ENCODE peak calls at places on chromosomes 6 and 20, in seven cellular contexts. K is A549; R is fibroblast of lung; S is cardiac muscle cell; J is right cardiac atrium; W is MM.1S; E is effector memory CD4-positive, alpha-beta T cell. X is an unnamed sample.

GRCh38 chr6:39973661-39974060 is 39.4 kb upstream of the MOCS1 start:
- DNase-seq in W (no peak), J (no peak), S (no peak), R (no peak), E (no peak), K (no peak), X (no peak)

GRCh38 chr20:50980851-50981713 is 22.5 kb downstream of the MOCS3 start:
- DNase-seq in E (no peak), K (peak; percentile 78), R (peak; percentile 50), S (peak; percentile 86), W (peak; percentile 56), J (peak; percentile 52), X (no peak)

GRCh38 chr6:93059911-93060310 is 359.4 kb downstream of the EPHA7 start:
- DNase-seq in K (no peak), J (no peak), R (no peak), E (no peak), W (no peak), S (peak; percentile 5), X (no peak)

GRCh38 chr6:108295676-108296075 is 822 bp downstream of the AFG1L start:
- DNase-seq in W (no peak), S (no peak), E (no peak), J (no peak), K (no peak), R (no peak), X (no peak)

GRCh38 chr6:155400022-155400965 is 55.3 kb downstream of the NOX3 start:
- DNase-seq in J (no peak), R (peak; percentile 26), S (no peak), W (no peak), E (no peak), K (no peak), X (no peak)

GRCh38 chr6:38935051-38935450 is 113.5 kb upstream of the GLP1R start:
- DNase-seq in E (no peak), W (no peak), S (peak; percentile 53), K (no peak), R (no peak), J (no peak), X (no peak)

GRCh38 chr6:105844275-105844848 is 241.8 kb upstream of the PRDM1 start:
- DNase-seq in W (no peak), S (no peak), R (no peak), E (no peak), K (no peak), J (peak; percentile 58), X (no peak)

GRCh38 chr6:163706688-163707087 is 292.2 kb downstream of the QKI start:
- DNase-seq in R (peak; percentile 18), K (no peak), J (no peak), S (no peak), W (no peak), E (no peak), X (no peak)

GRCh38 chr20:49187330-49188100 is 619 bp downstream of the STAU1 start:
- DNase-seq in R (peak; percentile 8), E (peak; percentile 29), K (no peak), S (peak; percentile 38), W (peak; percentile 21), J (peak; percentile 29), X (no peak)

GRCh38 chr20:53608456-53609413 is 15.1 kb upstream of the ZNF217 start:
- DNase-seq in E (no peak), W (no peak), J (peak; percentile 41), R (no peak), S (no peak), K (no peak), X (no peak)

GRCh38 chr6:22880686-22881433 is 311.5 kb downstream of the HDGFL1 start:
- DNase-seq in E (no peak), J (no peak), R (peak; percentile 99), S (peak; percentile 21), K (peak; percentile 81), W (no peak), X (no peak)

GRCh38 chr20:24418731-24419130 is 50.7 kb upstream of the SYNDIG1 start:
- DNase-seq in E (no peak), K (no peak), S (peak; percentile 51), R (peak; percentile 10), W (no peak), J (no peak), X (no peak)

GRCh38 chr20:36303020-36303595 is 3.0 kb upstream of the DLGAP4 start:
- DNase-seq in J (no peak), R (no peak), W (no peak), K (no peak), E (no peak), S (no peak), X (no peak)

GRCh38 chr6:92541457-92542060 is 877.8 kb downstream of the EPHA7 start:
- DNase-seq in W (no peak), E (no peak), S (no peak), K (no peak), J (no peak), R (peak; percentile 40), X (no peak)

GRCh38 chr6:112013051-112013450 is 40.9 kb upstream of the CCN6 start:
- DNase-seq in R (peak; percentile 44), E (no peak), S (no peak), W (no peak), J (no peak), K (no peak), X (no peak)

GRCh38 chr20:32332614-32333013 is 25.5 kb upstream of the ASXL1 start:
- DNase-seq in J (no peak), E (no peak), K (no peak), W (no peak), R (peak; percentile 82), S (no peak), X (no peak)

GRCh38 chr6:70520575-70520974 is 46.2 kb upstream of the SDHAF4 start:
- DNase-seq in K (peak; percentile 3), S (no peak), J (no peak), E (no peak), R (peak; percentile 7), W (peak; percentile 11), X (no peak)

GRCh38 chr6:169625376-169625775 is 76.5 kb downstream of the WDR27 start:
- DNase-seq in S (no peak), J (no peak), W (no peak), E (no peak), K (no peak), R (no peak), X (no peak)

GRCh38 chr20:49792006-49792405 is 20.6 kb upstream of the SLC9A8 start:
- DNase-seq in W (no peak), K (no peak), E (no peak), S (no peak), J (no peak), R (no peak), X (no peak)

GRCh38 chr20:47576516-47577033 is 74.9 kb downstream of the NCOA3 start:
- DNase-seq in J (peak; percentile 52), W (peak; percentile 71), S (peak; percentile 92), E (no peak), K (peak; percentile 92), R (peak; percentile 93), X (no peak)

GRCh38 chr6:53679446-53679933 is 13.9 kb upstream of the KLHL31 start:
- DNase-seq in E (no peak), K (peak; percentile 60), W (peak; percentile 24), J (no peak), R (peak; percentile 46), S (peak; percentile 49), X (no peak)

GRCh38 chr6:167543602-167544506 is 219.0 kb downstream of the TTLL2 start:
- DNase-seq in E (no peak), W (no peak), K (no peak), R (peak; percentile 20), J (peak; percentile 46), S (no peak), X (no peak)

GRCh38 chr6:99350573-99350972 is 1.1 kb upstream of the FAXC start:
- DNase-seq in S (no peak), R (no peak), J (no peak), W (no peak), K (peak; percentile 6), E (no peak), X (no peak)

GRCh38 chr20:17499041-17499440 is 32.1 kb downstream of the BFSP1 start:
- DNase-seq in S (no peak), E (no peak), J (no peak), W (no peak), R (peak; percentile 28), K (no peak), X (no peak)

GRCh38 chr20:53180928-53181362 is 208.8 kb downstream of the TSHZ2 start:
- DNase-seq in W (no peak), J (no peak), K (no peak), S (no peak), R (no peak), E (no peak), X (no peak)

GRCh38 chr20:13990465-13990864 is at the start of gene SEL1L2:
- DNase-seq in R (no peak), K (no peak), E (no peak), J (no peak), S (peak; percentile 57), W (no peak), X (no peak)

GRCh38 chr20:57392130-57392445 is 892 bp downstream of the RBM38 start:
- DNase-seq in W (no peak), J (no peak), S (no peak), R (no peak), K (no peak), E (no peak), X (no peak)

GRCh38 chr20:33835773-33836172 is 24.6 kb downstream of the CHMP4B start:
- DNase-seq in J (peak; percentile 37), K (no peak), S (no peak), E (no peak), R (no peak), W (no peak), X (no peak)
- H3K4me1 ChIP-seq in J (peaks cover 38% of the 10 kb centered on the region), K (peaks cover 13% of the 10 kb centered on the region), S (peaks cover 53% of the 10 kb centered on the region), E (peaks cover 8% of the 10 kb centered on the region), R (peaks cover 3% of the 10 kb centered on the region), W (peaks cover 86% of the 10 kb centered on the region), X (no peaks in the 10 kb centered on the region)

DNA sequence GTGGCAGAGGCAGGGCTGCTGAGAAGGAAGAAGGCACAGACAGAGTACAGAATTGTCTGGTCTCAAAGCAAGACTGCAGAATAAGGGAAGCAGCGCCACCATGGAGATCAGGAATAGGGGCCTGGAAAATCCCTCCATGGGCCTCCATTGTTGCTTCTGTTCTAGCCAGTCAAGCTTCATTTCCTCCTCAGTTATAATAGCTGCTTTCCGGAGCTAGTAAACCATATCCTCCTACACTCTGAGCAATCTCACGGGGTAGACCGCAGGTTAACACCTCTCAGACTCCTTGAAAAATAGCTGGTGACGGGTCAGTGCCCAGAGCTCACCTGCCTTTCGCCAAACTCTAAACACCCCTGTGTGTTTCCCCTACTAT is 570 bp upstream of the HLA-DMB start:
- DNase-seq in J (no peak), W (peak; percentile 26), S (no peak), R (no peak), E (peak; percentile 48), K (no peak), X (no peak)
- H3K4me1 ChIP-seq in J (peaks cover 2% of the 10 kb centered on the region), W (peaks cover 33% of the 10 kb centered on the region), S (no peaks in the 10 kb centered on the region), R (peaks cover 4% of the 10 kb centered on the region), E (peaks cover 27% of the 10 kb centered on the region), K (no peaks in the 10 kb centered on the region), X (peaks cover 3% of the 10 kb centered on the region)

DNA sequence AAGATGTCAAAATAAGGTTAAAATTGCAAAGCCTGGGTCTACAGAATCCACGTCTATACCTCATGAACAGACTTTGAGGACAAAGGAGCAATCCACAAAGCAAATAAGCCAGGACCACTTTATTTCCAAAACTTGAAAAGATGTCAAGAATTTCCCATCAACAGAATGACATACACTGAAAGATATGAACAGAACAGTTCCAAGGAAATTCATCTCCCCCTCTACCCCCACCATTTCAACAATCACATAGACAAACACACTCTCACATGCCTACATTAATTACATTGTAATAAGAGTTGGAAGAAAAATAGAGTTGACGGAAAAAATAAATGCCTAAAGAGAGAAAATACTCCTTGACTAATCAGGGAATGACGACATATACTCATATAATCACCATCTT is 45.2 kb upstream of the NHSL1 start:
- DNase-seq in K (no peak), J (no peak), E (no peak), W (no peak), S (no peak), R (peak; percentile 65), X (no peak)
- H3K4me1 ChIP-seq in K (peaks cover 28% of the 10 kb centered on the region), J (peaks cover 1% of the 10 kb centered on the region), E (no peaks in the 10 kb centered on the region), W (no peaks in the 10 kb centered on the region), S (peaks cover 42% of the 10 kb centered on the region), R (peaks cover 29% of the 10 kb centered on the region), X (no peaks in the 10 kb centered on the region)

GRCh38 chr6:50449128-50449527 is 264.2 kb upstream of the TFAP2D start:
- DNase-seq in R (no peak), W (no peak), E (no peak), K (no peak), J (no peak), S (no peak), X (no peak)
- H3K4me1 ChIP-seq in R (no peaks in the 10 kb centered on the region), W (no peaks in the 10 kb centered on the region), E (no peaks in the 10 kb centered on the region), K (no peaks in the 10 kb centered on the region), J (no peaks in the 10 kb centered on the region), S (peaks cover 44% of the 10 kb centered on the region), X (no peaks in the 10 kb centered on the region)

X was measured in ascending aorta.